ENCODE peak calls at places on chromosomes 11 and 22, in seven cellular contexts. X is HFFc6; J is stimulated activated CD4-positive, alpha-beta T cell treated with anti-CD3 and anti-CD28 coated beads, Interleukin-1b, Interleukin-23, amount 100 ng/mL, for 24 hours; Y is anterior cingulate cortex; T is immature natural killer cell; L is BJ; S is mesothelial cell of epicardium. U is an unnamed sample.

GRCh38 chr22:45228401-45228754 is 12.3 kb downstream of the KIAA0930 start:
- DNase-seq in X (no peak), J (no peak), Y (no peak), T (no peak), L (no peak), S (no peak), U (no peak)

GRCh38 chr22:20602589-20603164 is 95.3 kb downstream of the MED15 start:
- DNase-seq in X (no peak), J (no peak), Y (no peak), T (no peak), L (no peak), S (no peak), U (no peak)

GRCh38 chr22:32206774-32207758 is 2.2 kb upstream of the RFPL2 start:
- DNase-seq in X (no peak), J (no peak), Y (no peak), T (peak; percentile 36), L (no peak), S (no peak), U (no peak)

GRCh38 chr22:37033605-37034430 is 14.3 kb downstream of the MPST start:
- DNase-seq in X (no peak), J (no peak), Y (no peak), T (no peak), L (no peak), S (no peak), U (no peak)

GRCh38 chr22:30717331-30717921 is 22.8 kb downstream of the OSBP2 start:
- DNase-seq in X (peak; percentile 78), J (no peak), Y (no peak), T (no peak), L (peak; percentile 52), S (no peak), U (no peak)

GRCh38 chr11:280762-281485 is 2.7 kb downstream of the NLRP6 start:
- DNase-seq in X (no peak), J (no peak), Y (no peak), T (peak; percentile 52), L (no peak), S (no peak), U (no peak)

GRCh38 chr22:46653596-46653995 is 33.4 kb downstream of the GRAMD4 start:
- DNase-seq in X (no peak), J (no peak), Y (no peak), T (peak; percentile 19), L (no peak), S (no peak), U (no peak)

GRCh38 chr11:105274631-105275030 is 135.1 kb upstream of the CARD18 start:
- DNase-seq in X (no peak), J (no peak), Y (no peak), T (no peak), L (no peak), S (no peak), U (no peak)

GRCh38 chr11:2886191-2886894 is 768 bp upstream of the CDKN1C start:
- DNase-seq in X (no peak), J (no peak), Y (no peak), T (no peak), L (no peak), S (peak; percentile 65), U (no peak)

GRCh38 chr11:40328890-40329617 is 1130.4 kb downstream of the LRRC4C start:
- DNase-seq in X (peak; percentile 100), J (no peak), Y (no peak), T (no peak), L (peak; percentile 99), S (peak; percentile 45), U (no peak)

U was measured in NCI-H1930.